ENCODE peak calls at places on chromosome 10, in six cellular contexts. Z is K562, F is fibroblast of lung, Y is heart left ventricle, O is mesenchymal stem cell, M is caudate nucleus. V is an unnamed sample.
A peak's percentile ranks its signal among the peaks of the same experiment; 100 is the strongest.

GRCh38 chr10:123563994-123564393 is 102.2 kb upstream of the GPR26 start:
- DNase-seq in Z (no peak), Y (no peak), O (no peak), M (no peak), F (no peak), V (no peak)

GRCh38 chr10:118332948-118333710 is 9.0 kb downstream of the FAM204A start:
- DNase-seq in Z (peak; percentile 33), Y (no peak), O (peak; percentile 36), F (no peak), M (no peak), V (no peak)

GRCh38 chr10:28360175-28360574 is 57.3 kb upstream of the MPP7 start:
- DNase-seq in M (no peak), Y (no peak), Z (no peak), F (no peak), O (no peak), V (no peak)

GRCh38 chr10:2895616-2896196 is 171.6 kb upstream of the PFKP start:
- DNase-seq in F (no peak), Y (no peak), Z (no peak), O (no peak), M (no peak), V (no peak)

GRCh38 chr10:37700886-37701780 is 156.3 kb downstream of the ZNF248 start:
- DNase-seq in Y (no peak), F (no peak), O (no peak), Z (peak; percentile 12), M (no peak), V (no peak)

GRCh38 chr10:51789118-51789517 is 89.7 kb upstream of the CSTF2T start:
- DNase-seq in Y (no peak), F (no peak), O (no peak), M (no peak), Z (no peak), V (no peak)

GRCh38 chr10:18486444-18486843 is 164.9 kb downstream of the NSUN6 start:
- DNase-seq in O (no peak), M (no peak), Y (no peak), Z (no peak), F (no peak), V (no peak)

GRCh38 chr10:47458466-47459154 is 25.3 kb downstream of the ANXA8 start:
- DNase-seq in M (no peak), F (peak; percentile 89), Z (no peak), O (peak; percentile 87), Y (no peak), V (peak; percentile 89)

GRCh38 chr10:133324198-133324792 is 12.4 kb downstream of the CALY start:
- DNase-seq in Y (no peak), Z (peak; percentile 66), M (no peak), O (peak; percentile 43), F (peak; percentile 58), V (peak; percentile 65)

GRCh38 chr10:67676208-67676825 is 19.7 kb downstream of the CTNNA3 start:
- DNase-seq in M (no peak), Z (no peak), F (no peak), O (no peak), Y (no peak), V (no peak)

GRCh38 chr10:59387951-59388431 is 25.6 kb upstream of the FAM13C start:
- DNase-seq in O (peak; percentile 93), F (peak; percentile 99), M (no peak), Z (no peak), Y (no peak), V (peak; percentile 94)

GRCh38 chr10:5281355-5281754 is 83.4 kb upstream of the UCN3 start:
- DNase-seq in Z (no peak), M (no peak), O (no peak), F (no peak), Y (no peak), V (no peak)

GRCh38 chr10:5284311-5285057 is 80.3 kb upstream of the UCN3 start:
- DNase-seq in Y (no peak), F (peak; percentile 56), Z (peak; percentile 80), M (no peak), O (peak; percentile 85), V (peak; percentile 49)

GRCh38 chr10:5285186-5285585 is 79.6 kb upstream of the UCN3 start:
- DNase-seq in Z (no peak), F (no peak), Y (no peak), O (peak; percentile 28), M (no peak), V (no peak)

GRCh38 chr10:5282137-5282536 is 82.6 kb upstream of the UCN3 start:
- DNase-seq in Y (no peak), F (no peak), Z (no peak), M (no peak), O (no peak), V (no peak)

DNA sequence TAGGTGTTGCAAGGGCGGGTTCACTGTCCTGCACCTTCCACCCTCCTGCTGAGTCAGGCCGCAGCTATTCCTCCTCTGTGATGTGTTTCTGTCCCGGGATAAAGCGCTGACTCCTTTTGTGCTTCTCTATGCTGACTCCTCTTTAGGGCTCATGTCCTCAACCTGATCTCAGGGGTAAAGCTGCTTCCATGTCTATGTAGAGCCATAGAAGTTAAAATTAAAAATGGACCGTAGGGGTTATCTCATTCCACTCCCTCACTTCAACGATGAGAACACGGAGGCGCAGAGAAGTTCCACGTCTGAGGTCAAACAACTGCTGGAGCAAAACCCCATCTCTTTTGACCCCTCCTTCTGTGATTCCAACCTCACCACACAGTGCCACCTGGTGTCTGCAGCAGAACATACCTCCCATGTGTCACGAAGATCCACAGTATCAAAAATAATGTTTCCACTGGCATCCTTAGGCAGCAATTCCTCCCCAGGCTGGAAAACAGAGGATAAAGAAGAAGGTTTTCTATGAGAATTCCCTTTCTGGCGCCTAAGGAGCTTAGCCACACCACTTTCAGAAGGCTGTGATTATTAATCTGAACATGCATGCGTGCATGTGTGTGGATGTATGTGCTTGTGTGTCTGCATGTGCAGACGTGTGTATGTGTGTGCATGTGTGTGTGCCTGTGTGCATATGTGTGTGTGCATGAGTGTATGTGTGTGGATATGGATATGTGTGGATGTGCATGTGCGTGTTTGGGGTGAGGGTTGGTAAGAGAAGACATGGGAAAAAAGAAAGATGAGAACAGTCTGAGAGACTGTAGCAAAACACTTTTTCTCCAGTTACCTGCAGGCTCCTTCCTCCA is 81.2 kb upstream of the UCN3 start:
- DNase-seq in Y (no peak), M (no peak), Z (peak; percentile 81), O (peak; percentile 47), F (peak; percentile 32), V (peak; percentile 36)
- H3K27ac ChIP-seq in Y (no peak overlapping the region), M (no peak overlapping the region), Z (peak overlapping the region; percentile 89), O (no peak overlapping the region), F (no peak overlapping the region), V (no peak overlapping the region)

GRCh38 chr10:80496555-80497172 is 41.0 kb upstream of the SH2D4B start:
- DNase-seq in M (no peak), O (no peak), Z (no peak), Y (no peak), F (no peak), V (no peak)
- H3K27ac ChIP-seq in M (no peak overlapping the region), O (no peak overlapping the region), Z (peak overlapping the region; percentile 90), Y (peak overlapping the region; percentile 78), F (no peak overlapping the region), V (peak overlapping the region; percentile 56)

GRCh38 chr10:95309958-95310357 is 19.2 kb upstream of the PDLIM1 start:
- DNase-seq in Z (no peak), F (no peak), M (no peak), O (no peak), Y (no peak), V (no peak)
- H3K27ac ChIP-seq in Z (no peak overlapping the region), F (no peak overlapping the region), M (no peak overlapping the region), O (no peak overlapping the region), Y (no peak overlapping the region), V (no peak overlapping the region)

GRCh38 chr10:72487116-72487515 is 132.4 kb upstream of the DNAJB12 start:
- DNase-seq in Z (no peak), F (peak; percentile 5), M (no peak), Y (no peak), O (no peak), V (no peak)

GRCh38 chr10:72487521-72487920 is 132.8 kb upstream of the DNAJB12 start:
- DNase-seq in Z (no peak), M (no peak), Y (no peak), O (no peak), F (no peak), V (no peak)

GRCh38 chr10:72485701-72486100 is 131.0 kb upstream of the DNAJB12 start:
- DNase-seq in M (no peak), Z (no peak), O (no peak), F (no peak), Y (no peak), V (no peak)

GRCh38 chr10:72483452-72483851 is 128.7 kb upstream of the DNAJB12 start:
- DNase-seq in F (no peak), O (no peak), M (no peak), Y (no peak), Z (no peak), V (no peak)

GRCh38 chr10:72484521-72484920 is 129.8 kb upstream of the DNAJB12 start:
- DNase-seq in O (no peak), Y (no peak), Z (no peak), M (no peak), F (no peak), V (no peak)
- H3K27ac ChIP-seq in O (no peak overlapping the region), Y (no peak overlapping the region), Z (no peak overlapping the region), M (no peak overlapping the region), F (no peak overlapping the region), V (no peak overlapping the region)

GRCh38 chr10:125020871-125021270 is 78.9 kb downstream of the ZRANB1 start:
- DNase-seq in M (no peak), O (no peak), Y (peak; percentile 47), F (no peak), Z (no peak), V (no peak)

GRCh38 chr10:125023269-125023668 is 81.3 kb downstream of the ZRANB1 start:
- DNase-seq in M (no peak), O (no peak), F (no peak), Z (no peak), Y (peak; percentile 68), V (no peak)

GRCh38 chr10:125021686-125022374 is 79.9 kb downstream of the ZRANB1 start:
- DNase-seq in M (no peak), Y (peak; percentile 35), O (no peak), Z (no peak), F (no peak), V (no peak)

GRCh38 chr10:125023862-125024495 is 82.1 kb downstream of the ZRANB1 start:
- DNase-seq in F (no peak), Y (peak; percentile 78), M (no peak), Z (no peak), O (no peak), V (no peak)

GRCh38 chr10:125022671-125023070 is 80.7 kb downstream of the ZRANB1 start:
- DNase-seq in Y (no peak), O (no peak), M (no peak), Z (no peak), F (no peak), V (no peak)
- H3K27ac ChIP-seq in Y (peak overlapping the region; percentile 49), O (no peak overlapping the region), M (no peak overlapping the region), Z (no peak overlapping the region), F (no peak overlapping the region), V (no peak overlapping the region)

GRCh38 chr10:33341638-33342037 is 7.2 kb upstream of the NRP1 start:
- DNase-seq in Z (no peak), Y (no peak), F (peak; percentile 58), O (no peak), M (no peak), V (peak; percentile 22)
- H3K27ac ChIP-seq in Z (no peak overlapping the region), Y (peak overlapping the region; percentile 33), F (peak overlapping the region; percentile 63), O (no peak overlapping the region), M (no peak overlapping the region), V (peak overlapping the region; percentile 31)

V was measured in brain microvascular endothelial cell.